ENCODE peak calls at places on chromosome 10, in eight cellular contexts. H is breast epithelium; N is Peyer's patch; Q is stomach; O is foreskin keratinocyte; C is CD8-positive, alpha-beta memory T cell; X is ovary; A is A549. M is an unnamed sample.

GRCh38 chr10:5537684-5538083 is 12.9 kb downstream of the CALML3 start:
- DNase-seq in H (no peak), N (peak), Q (peak), O (no peak), C (no peak), X (no peak), A (no peak), M (no peak)

GRCh38 chr10:21020545-21020944 is 123.4 kb upstream of the NEBL start:
- DNase-seq in H (no peak), N (no peak), Q (peak), O (no peak), C (no peak), X (no peak), A (peak), M (no peak)

GRCh38 chr10:44379907-44380306 is 5.0 kb downstream of the CXCL12 start:
- DNase-seq in H (no peak), N (no peak), Q (no peak), O (no peak), C (no peak), X (no peak), A (no peak), M (no peak)

GRCh38 chr10:1043532-1043995 is 5.4 kb downstream of the IDI1 start:
- DNase-seq in H (no peak), N (no peak), Q (no peak), O (no peak), C (peak), X (no peak), A (no peak), M (no peak)

GRCh38 chr10:28403090-28403489 is 100.2 kb upstream of the MPP7 start:
- DNase-seq in H (no peak), N (no peak), Q (no peak), O (no peak), C (no peak), X (no peak), A (no peak), M (no peak)

GRCh38 chr10:86711237-86711956 is 43.1 kb downstream of the LDB3 start:
- DNase-seq in H (peak), N (peak), Q (peak), O (peak), C (peak), X (peak), A (peak), M (peak)

GRCh38 chr10:88983206-88983605 is 7.4 kb upstream of the FAS start:
- DNase-seq in H (no peak), N (no peak), Q (no peak), O (no peak), C (no peak), X (no peak), A (no peak), M (no peak)

GRCh38 chr10:87505366-87506113 is 847 bp downstream of the MINPP1 start:
- DNase-seq in H (no peak), N (peak), Q (peak), O (no peak), C (peak), X (peak), A (peak), M (no peak)

GRCh38 chr10:132687181-132687892 is 98.6 kb downstream of the NKX6-2 start:
- DNase-seq in H (no peak), N (peak), Q (no peak), O (no peak), C (no peak), X (no peak), A (no peak), M (no peak)

GRCh38 chr10:44462338-44462914 is 77.5 kb upstream of the CXCL12 start:
- DNase-seq in H (no peak), N (no peak), Q (no peak), O (no peak), C (no peak), X (no peak), A (no peak), M (no peak)

GRCh38 chr10:32104622-32105509 is 48.6 kb upstream of the KIF5B start:
- DNase-seq in H (no peak), N (no peak), Q (no peak), O (no peak), C (no peak), X (no peak), A (no peak), M (no peak)

GRCh38 chr10:126705951-126706565 is 35.6 kb upstream of the C10orf90 start:
- DNase-seq in H (no peak), N (no peak), Q (no peak), O (no peak), C (no peak), X (no peak), A (no peak), M (no peak)

GRCh38 chr10:11236234-11236633 is 218.6 kb downstream of the CELF2 start:
- DNase-seq in H (no peak), N (no peak), Q (no peak), O (no peak), C (peak), X (no peak), A (no peak), M (no peak)

GRCh38 chr10:133528845-133529575 is 1.8 kb downstream of the CYP2E1 start:
- DNase-seq in H (no peak), N (no peak), Q (peak), O (no peak), C (peak), X (no peak), A (no peak), M (no peak)

GRCh38 chr10:65358565-65358964 is 1567.3 kb upstream of the LRRTM3 start:
- DNase-seq in H (no peak), N (no peak), Q (no peak), O (no peak), C (no peak), X (peak), A (peak), M (no peak)

GRCh38 chr10:13483951-13484350 is 44.9 kb downstream of the BEND7 start:
- DNase-seq in H (peak), N (no peak), Q (peak), O (no peak), C (no peak), X (no peak), A (no peak), M (no peak)

GRCh38 chr10:82378146-82378545 is 503.2 kb downstream of the NRG3 start:
- DNase-seq in H (no peak), N (no peak), Q (peak), O (no peak), C (no peak), X (no peak), A (peak), M (no peak)

GRCh38 chr10:94016727-94017714 is 23.3 kb downstream of the PLCE1 start:
- DNase-seq in H (no peak), N (no peak), Q (no peak), O (no peak), C (no peak), X (no peak), A (no peak), M (no peak)

GRCh38 chr10:15370212-15370740 is 813 bp downstream of the FAM171A1 start:
- DNase-seq in H (no peak), N (peak), Q (no peak), O (no peak), C (no peak), X (peak), A (no peak), M (no peak)

GRCh38 chr10:63197304-63198092 is 64.4 kb downstream of the NRBF2 start:
- DNase-seq in H (no peak), N (no peak), Q (no peak), O (no peak), C (no peak), X (no peak), A (no peak), M (no peak)

GRCh38 chr10:104099274-104099673 is 13.6 kb upstream of the COL17A1 start:
- DNase-seq in H (no peak), N (no peak), Q (no peak), O (no peak), C (no peak), X (no peak), A (no peak), M (no peak)

GRCh38 chr10:59098387-59098786 is 78.1 kb upstream of the PHYHIPL start:
- DNase-seq in H (no peak), N (no peak), Q (no peak), O (no peak), C (no peak), X (no peak), A (no peak), M (no peak)

GRCh38 chr10:10797467-10797866 is 220.2 kb upstream of the CELF2 start:
- DNase-seq in H (no peak), N (no peak), Q (no peak), O (no peak), C (no peak), X (peak), A (no peak), M (no peak)

GRCh38 chr10:12405342-12406320 is 56.3 kb downstream of the CAMK1D start:
- DNase-seq in H (no peak), N (no peak), Q (no peak), O (no peak), C (no peak), X (no peak), A (peak), M (no peak)

GRCh38 chr10:95480102-95480900 is 80.9 kb downstream of the SORBS1 start:
- DNase-seq in H (no peak), N (no peak), Q (no peak), O (no peak), C (no peak), X (no peak), A (no peak), M (no peak)

GRCh38 chr10:24153016-24153415 is 55.9 kb upstream of the KIAA1217 start:
- DNase-seq in H (no peak), N (no peak), Q (no peak), O (no peak), C (no peak), X (no peak), A (no peak), M (no peak)

GRCh38 chr10:11183000-11183399 is 165.3 kb downstream of the CELF2 start:
- DNase-seq in H (no peak), N (no peak), Q (no peak), O (no peak), C (no peak), X (no peak), A (no peak), M (no peak)

GRCh38 chr10:104391150-104391968 is 37.7 kb downstream of the CFAP58 start:
- DNase-seq in H (no peak), N (no peak), Q (no peak), O (peak), C (no peak), X (no peak), A (peak), M (peak)

GRCh38 chr10:53601260-53601875 is 828.8 kb upstream of the MBL2 start:
- DNase-seq in H (no peak), N (no peak), Q (no peak), O (no peak), C (no peak), X (no peak), A (peak), M (no peak)

GRCh38 chr10:61793760-61794713 is 107.5 kb upstream of the ARID5B start:
- DNase-seq in H (no peak), N (no peak), Q (no peak), O (no peak), C (no peak), X (no peak), A (no peak), M (no peak)

GRCh38 chr10:9613338-9613737 is 1404.3 kb upstream of the CELF2 start:
- DNase-seq in H (no peak), N (no peak), Q (no peak), O (no peak), C (no peak), X (no peak), A (no peak), M (no peak)

GRCh38 chr10:33643042-33643441 is 308.6 kb upstream of the NRP1 start:
- DNase-seq in H (no peak), N (no peak), Q (no peak), O (no peak), C (no peak), X (no peak), A (no peak), M (no peak)

GRCh38 chr10:120423350-120424197 is 33.5 kb upstream of the PLPP4 start:
- DNase-seq in H (no peak), N (no peak), Q (peak), O (peak), C (no peak), X (no peak), A (peak), M (no peak)

GRCh38 chr10:103814626-103815370 is 40.6 kb downstream of the SH3PXD2A start:
- DNase-seq in H (no peak), N (peak), Q (no peak), O (no peak), C (no peak), X (no peak), A (no peak), M (no peak)

GRCh38 chr10:1406172-1406975 is 331.0 kb downstream of the ADARB2 start:
- DNase-seq in H (no peak), N (no peak), Q (peak), O (no peak), C (no peak), X (no peak), A (no peak), M (no peak)

GRCh38 chr10:124339119-124339807 is 79.5 kb downstream of the OAT start:
- DNase-seq in H (no peak), N (no peak), Q (peak), O (no peak), C (no peak), X (no peak), A (no peak), M (no peak)

GRCh38 chr10:102646610-102647432 is 2.5 kb downstream of the TRIM8 start:
- DNase-seq in H (no peak), N (peak), Q (peak), O (no peak), C (peak), X (peak), A (no peak), M (no peak)

GRCh38 chr10:71548494-71548846 is 151.8 kb downstream of the CDH23 start:
- DNase-seq in H (no peak), N (no peak), Q (no peak), O (no peak), C (no peak), X (no peak), A (peak), M (no peak)

GRCh38 chr10:71545001-71545400 is 148.3 kb downstream of the CDH23 start:
- DNase-seq in H (no peak), N (no peak), Q (no peak), O (no peak), C (no peak), X (no peak), A (no peak), M (no peak)

GRCh38 chr10:71547841-71548493 is 151.2 kb downstream of the CDH23 start:
- DNase-seq in H (no peak), N (no peak), Q (no peak), O (no peak), C (no peak), X (peak), A (no peak), M (no peak)

GRCh38 chr10:71547290-71547689 is 150.6 kb downstream of the CDH23 start:
- DNase-seq in H (no peak), N (no peak), Q (peak), O (no peak), C (no peak), X (no peak), A (no peak), M (no peak)

GRCh38 chr10:71546220-71546619 is 149.5 kb downstream of the CDH23 start:
- DNase-seq in H (no peak), N (no peak), Q (no peak), O (no peak), C (no peak), X (no peak), A (no peak), M (no peak)
- H3K27ac ChIP-seq in H (no peak), N (no peak), Q (no peak), O (no peak), C (no peak), X (no peak), A (no peak), M (no peak)

GRCh38 chr10:51214207-51214896 is 140.1 kb downstream of the PRKG1 start:
- DNase-seq in H (no peak), N (no peak), Q (no peak), O (no peak), C (no peak), X (no peak), A (no peak), M (no peak)

GRCh38 chr10:51215956-51216834 is 141.9 kb downstream of the PRKG1 start:
- DNase-seq in H (no peak), N (no peak), Q (no peak), O (no peak), C (no peak), X (no peak), A (no peak), M (no peak)

GRCh38 chr10:51214897-51215227 is 140.6 kb downstream of the PRKG1 start:
- DNase-seq in H (no peak), N (no peak), Q (no peak), O (no peak), C (no peak), X (no peak), A (no peak), M (no peak)
- H3K27ac ChIP-seq in H (no peak), N (no peak), Q (peak), O (no peak), C (no peak), X (no peak), A (no peak), M (no peak)

DNA sequence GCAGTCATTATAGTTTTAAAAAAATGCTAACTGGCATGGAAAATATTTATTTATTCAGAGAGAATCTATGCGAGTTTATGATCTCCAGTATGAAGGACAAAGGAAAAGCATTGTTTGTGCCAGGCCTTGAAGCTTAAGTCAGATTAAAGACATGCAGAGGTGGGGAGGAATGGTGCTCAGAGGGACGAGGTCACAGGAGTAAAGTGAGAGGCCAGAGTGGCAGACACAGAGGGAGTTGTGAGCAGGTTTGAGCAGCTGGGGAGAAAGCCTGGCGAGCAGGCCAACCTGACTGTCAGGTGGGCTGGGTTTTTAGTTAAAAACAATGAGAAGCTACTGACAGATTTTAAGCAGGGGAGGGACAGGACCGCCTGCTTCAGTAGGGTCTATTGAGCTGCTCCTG is 6.8 kb upstream of the CCNY start:
- DNase-seq in H (no peak), N (no peak), Q (no peak), O (no peak), C (no peak), X (no peak), A (no peak), M (no peak)
- H3K27ac ChIP-seq in H (no peak), N (no peak), Q (no peak), O (no peak), C (no peak), X (peak), A (peak), M (no peak)

GRCh38 chr10:80195046-80195574 is 10.2 kb downstream of the ANXA11 start:
- DNase-seq in H (no peak), N (no peak), Q (no peak), O (no peak), C (no peak), X (no peak), A (no peak), M (no peak)

GRCh38 chr10:80191589-80192270 is 13.6 kb downstream of the ANXA11 start:
- DNase-seq in H (no peak), N (peak), Q (peak), O (peak), C (no peak), X (peak), A (no peak), M (no peak)

GRCh38 chr10:80194373-80195045 is 10.8 kb downstream of the ANXA11 start:
- DNase-seq in H (no peak), N (no peak), Q (no peak), O (no peak), C (no peak), X (no peak), A (no peak), M (no peak)

GRCh38 chr10:80188713-80189112 is 16.6 kb downstream of the ANXA11 start:
- DNase-seq in H (no peak), N (no peak), Q (peak), O (no peak), C (no peak), X (no peak), A (no peak), M (no peak)

DNA sequence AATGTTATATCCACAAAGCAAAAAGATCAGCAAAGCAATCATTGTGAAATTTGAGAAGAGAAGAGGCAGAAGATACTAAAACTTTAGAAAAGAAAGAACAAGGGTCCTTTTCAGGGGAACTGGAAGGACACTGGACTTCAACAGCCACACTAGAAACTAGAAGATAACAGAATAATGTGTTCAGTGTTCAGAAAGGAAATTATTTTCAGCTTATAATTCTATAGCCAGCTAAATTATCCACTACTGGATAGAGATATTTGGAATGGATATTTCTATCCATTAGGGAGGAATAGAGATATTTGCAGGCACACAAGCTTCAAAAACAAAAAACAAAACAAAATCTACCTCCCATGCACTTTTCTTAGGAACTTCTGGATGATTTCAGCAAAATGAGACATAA is 12.8 kb downstream of the ANXA11 start:
- DNase-seq in H (no peak), N (no peak), Q (no peak), O (no peak), C (no peak), X (no peak), A (no peak), M (no peak)
- H3K27ac ChIP-seq in H (no peak), N (peak), Q (peak), O (no peak), C (no peak), X (no peak), A (no peak), M (peak)

GRCh38 chr10:68047554-68048327 is 27.3 kb downstream of the HERC4 start:
- DNase-seq in H (no peak), N (no peak), Q (no peak), O (no peak), C (no peak), X (no peak), A (no peak), M (no peak)
- H3K27ac ChIP-seq in H (no peak), N (no peak), Q (no peak), O (no peak), C (no peak), X (no peak), A (no peak), M (no peak)

GRCh38 chr10:79185796-79186374 is 117.1 kb downstream of the ZMIZ1 start:
- DNase-seq in H (no peak), N (peak), Q (no peak), O (no peak), C (no peak), X (no peak), A (no peak), M (no peak)

GRCh38 chr10:79184141-79184625 is 115.4 kb downstream of the ZMIZ1 start:
- DNase-seq in H (no peak), N (peak), Q (peak), O (peak), C (no peak), X (peak), A (peak), M (peak)

GRCh38 chr10:79183468-79183865 is 114.7 kb downstream of the ZMIZ1 start:
- DNase-seq in H (no peak), N (no peak), Q (no peak), O (no peak), C (no peak), X (no peak), A (no peak), M (no peak)

GRCh38 chr10:79185067-79185774 is 116.5 kb downstream of the ZMIZ1 start:
- DNase-seq in H (no peak), N (no peak), Q (no peak), O (no peak), C (no peak), X (peak), A (no peak), M (no peak)

GRCh38 chr10:79184649-79185048 is 115.9 kb downstream of the ZMIZ1 start:
- DNase-seq in H (no peak), N (no peak), Q (no peak), O (no peak), C (no peak), X (no peak), A (no peak), M (no peak)
- H3K27ac ChIP-seq in H (peak), N (peak), Q (peak), O (no peak), C (no peak), X (peak), A (peak), M (no peak)

GRCh38 chr10:129280103-129280502 is 186.9 kb upstream of the MGMT start:
- DNase-seq in H (no peak), N (no peak), Q (no peak), O (no peak), C (no peak), X (no peak), A (no peak), M (no peak)
- H3K27ac ChIP-seq in H (no peak), N (no peak), Q (no peak), O (no peak), C (no peak), X (no peak), A (no peak), M (no peak)

GRCh38 chr10:43138757-43139241 is 554 bp downstream of the CSGALNACT2 start:
- DNase-seq in H (no peak), N (no peak), Q (no peak), O (no peak), C (peak), X (no peak), A (peak), M (no peak)

GRCh38 chr10:43137971-43138756 is at the start of gene CSGALNACT2:
- DNase-seq in H (peak), N (peak), Q (peak), O (peak), C (peak), X (peak), A (peak), M (no peak)

GRCh38 chr10:43136432-43136831 is 1.8 kb upstream of the CSGALNACT2 start:
- DNase-seq in H (no peak), N (no peak), Q (no peak), O (no peak), C (no peak), X (no peak), A (no peak), M (no peak)

GRCh38 chr10:43136995-43137700 is 1.1 kb upstream of the CSGALNACT2 start:
- DNase-seq in H (no peak), N (no peak), Q (no peak), O (no peak), C (no peak), X (peak), A (no peak), M (no peak)

GRCh38 chr10:43137701-43137970 is 609 bp upstream of the CSGALNACT2 start:
- DNase-seq in H (no peak), N (no peak), Q (no peak), O (no peak), C (peak), X (peak), A (peak), M (no peak)
- H3K27ac ChIP-seq in H (peak), N (peak), Q (peak), O (peak), C (peak), X (peak), A (peak), M (peak)

M was measured in epithelial cell of prostate.